ENCODE peak calls at places on chromosomes 2 and 18, in five cellular contexts. One of them, this sample, is unnamed.

GRCh38 chr2:217993817-217994459 is 8.9 kb downstream of the TNS1 start:
- DNase-seq in lower leg skin: no peak
- DNase-seq in fibroblast of mammary gland: peak
- DNase-seq in GM23338: peak
- DNase-seq in GM06990: peak
- DNase-seq in this sample: peak

GRCh38 chr2:137165968-137166367 is 400.6 kb downstream of the THSD7B start:
- DNase-seq in lower leg skin: peak
- DNase-seq in GM23338: no peak
- DNase-seq in GM06990: no peak
- DNase-seq in fibroblast of mammary gland: no peak
- DNase-seq in this sample: no peak

GRCh38 chr18:33372442-33372841 is 68.1 kb downstream of the CCDC178 start:
- DNase-seq in GM23338: no peak
- DNase-seq in GM06990: no peak
- DNase-seq in fibroblast of mammary gland: no peak
- DNase-seq in lower leg skin: no peak
- DNase-seq in this sample: no peak

GRCh38 chr2:42944744-42945415 is 152.5 kb upstream of the HAAO start:
- DNase-seq in GM23338: peak
- DNase-seq in GM06990: no peak
- DNase-seq in lower leg skin: no peak
- DNase-seq in fibroblast of mammary gland: peak
- DNase-seq in this sample: peak

GRCh38 chr2:183059561-183059960 is 19.0 kb upstream of the DUSP19 start:
- DNase-seq in GM23338: no peak
- DNase-seq in GM06990: no peak
- DNase-seq in lower leg skin: no peak
- DNase-seq in fibroblast of mammary gland: peak
- DNase-seq in this sample: peak

GRCh38 chr2:239950144-239950920 is 74.8 kb downstream of the NDUFA10 start:
- DNase-seq in GM23338: no peak
- DNase-seq in GM06990: no peak
- DNase-seq in lower leg skin: no peak
- DNase-seq in fibroblast of mammary gland: no peak
- DNase-seq in this sample: no peak

GRCh38 chr2:218780851-218781690 is 876 bp upstream of the CYP27A1 start:
- DNase-seq in GM23338: no peak
- DNase-seq in lower leg skin: no peak
- DNase-seq in GM06990: no peak
- DNase-seq in fibroblast of mammary gland: no peak
- DNase-seq in this sample: no peak

GRCh38 chr2:19687260-19687659 is 214.5 kb downstream of the TTC32 start:
- DNase-seq in GM06990: no peak
- DNase-seq in lower leg skin: no peak
- DNase-seq in GM23338: no peak
- DNase-seq in fibroblast of mammary gland: no peak
- DNase-seq in this sample: no peak

DNA sequence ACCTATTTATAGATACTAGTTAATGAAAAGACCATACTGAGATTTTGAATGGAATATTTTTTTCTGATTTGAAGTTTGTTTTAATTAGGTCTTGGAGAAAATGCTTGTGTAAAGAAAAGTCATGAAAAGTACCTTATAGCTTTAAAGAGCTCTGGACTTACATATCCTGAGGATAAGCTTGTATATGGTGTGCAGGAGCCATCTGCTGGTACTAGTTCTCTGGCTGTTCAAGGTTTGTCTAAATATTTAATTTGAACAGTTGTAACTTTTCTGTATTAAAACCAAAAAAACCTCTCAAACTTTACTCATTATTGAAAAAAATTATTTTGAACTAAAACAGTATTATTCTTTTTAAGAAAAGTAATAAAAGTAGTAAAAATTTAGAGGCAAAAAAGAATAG is 50.2 kb downstream of the UBR3 start:
- DNase-seq in lower leg skin: no peak
- DNase-seq in fibroblast of mammary gland: peak
- DNase-seq in GM06990: no peak
- DNase-seq in GM23338: no peak
- DNase-seq in this sample: peak
- TF ChIP-seq CTCF in lower leg skin: no peak
- TF ChIP-seq CTCF in fibroblast of mammary gland: peak
- TF ChIP-seq CTCF in GM06990: peak
- TF ChIP-seq CTCF in GM23338: peak
- TF ChIP-seq CTCF in this sample: peak

GRCh38 chr2:238847841-238848565 is at the start of gene TWIST2:
- DNase-seq in fibroblast of mammary gland: peak
- DNase-seq in GM23338: peak
- DNase-seq in lower leg skin: peak
- DNase-seq in GM06990: no peak
- DNase-seq in this sample: peak
- TF ChIP-seq CTCF in fibroblast of mammary gland: no peak
- TF ChIP-seq CTCF in GM23338: no peak
- TF ChIP-seq CTCF in lower leg skin: no peak
- TF ChIP-seq CTCF in GM06990: no peak
- TF ChIP-seq CTCF in this sample: peak

DNA sequence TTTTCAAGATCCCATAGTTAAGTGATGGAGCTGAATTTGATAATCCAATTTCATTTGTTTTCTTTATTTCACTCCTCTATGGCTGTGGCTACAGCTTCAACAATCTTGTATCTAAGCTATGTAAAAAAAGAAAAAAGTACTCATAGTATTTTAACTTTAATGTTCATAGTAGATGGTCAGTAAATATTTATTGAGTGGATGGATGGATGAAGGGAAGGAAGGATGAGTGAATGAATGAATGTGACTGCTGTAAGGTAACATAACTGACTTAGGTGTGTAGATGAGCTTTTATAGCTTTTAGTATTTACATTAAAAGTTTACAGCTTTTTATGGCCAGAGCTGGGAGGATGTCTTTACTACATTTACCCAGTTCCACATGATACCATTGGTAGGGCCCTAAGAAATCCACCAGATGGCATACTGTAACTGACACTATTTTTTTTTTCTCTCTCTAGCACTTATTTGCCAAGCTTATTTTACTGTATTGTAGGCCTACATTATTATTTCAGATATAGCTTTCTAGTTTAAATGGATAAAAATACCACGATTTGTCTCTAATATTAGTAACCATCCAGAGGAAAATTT is 13.4 kb upstream of the HRH4 start:
- DNase-seq in GM06990: no peak
- DNase-seq in GM23338: peak
- DNase-seq in fibroblast of mammary gland: peak
- DNase-seq in lower leg skin: no peak
- DNase-seq in this sample: no peak
- TF ChIP-seq CTCF in GM06990: no peak
- TF ChIP-seq CTCF in GM23338: peak
- TF ChIP-seq CTCF in fibroblast of mammary gland: peak
- TF ChIP-seq CTCF in lower leg skin: no peak
- TF ChIP-seq CTCF in this sample: peak

DNA sequence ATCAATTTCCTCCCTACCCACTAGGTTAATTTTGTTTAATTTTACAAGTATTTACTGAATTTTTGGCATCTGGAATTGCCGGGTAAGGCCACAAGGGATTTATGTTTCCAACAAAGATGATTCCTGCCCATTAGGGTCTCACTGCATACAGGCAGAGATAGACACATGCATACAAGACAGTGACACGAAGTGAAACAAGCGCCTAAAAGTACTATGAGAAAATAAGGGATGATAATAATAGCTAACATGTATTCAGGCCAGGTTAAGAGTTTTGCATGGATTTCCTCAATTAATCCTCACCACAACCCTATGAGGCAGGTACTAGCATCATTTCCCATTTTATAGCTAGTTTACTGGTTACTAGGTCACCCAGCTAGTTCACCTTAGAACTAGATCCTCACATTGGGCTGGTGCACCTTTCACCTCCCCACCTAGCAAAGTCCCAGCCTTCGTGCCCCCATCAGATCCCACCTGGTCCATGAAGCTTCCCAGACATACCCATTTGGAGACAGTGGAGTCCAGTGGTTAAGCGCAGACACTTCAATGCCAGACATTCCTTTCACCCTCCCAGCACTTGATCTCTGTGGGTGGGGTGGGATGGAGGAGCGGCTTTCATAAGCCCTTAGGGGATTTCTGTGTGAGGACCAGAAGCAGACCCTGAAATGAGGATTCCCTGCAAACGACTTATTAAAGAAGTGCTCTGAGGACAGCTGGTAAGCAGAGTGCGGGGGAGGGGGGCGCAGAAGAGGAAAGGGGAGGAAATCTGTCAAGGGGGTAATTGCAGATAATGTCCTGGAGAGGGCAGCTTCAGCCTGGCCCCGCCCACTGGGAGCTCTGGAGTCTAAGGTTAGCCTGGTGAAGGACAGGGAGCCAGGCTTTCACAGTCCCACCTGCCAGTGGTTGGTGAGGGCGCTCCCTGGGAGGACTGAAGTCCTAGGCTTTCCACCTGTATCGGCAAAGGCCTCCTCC is 5.8 kb upstream of the DGUOK start:
- DNase-seq in lower leg skin: no peak
- DNase-seq in GM23338: peak
- DNase-seq in fibroblast of mammary gland: no peak
- DNase-seq in GM06990: no peak
- DNase-seq in this sample: no peak
- TF ChIP-seq CTCF in lower leg skin: no peak
- TF ChIP-seq CTCF in GM23338: peak
- TF ChIP-seq CTCF in fibroblast of mammary gland: peak
- TF ChIP-seq CTCF in GM06990: peak
- TF ChIP-seq CTCF in this sample: peak

GRCh38 chr18:10439898-10440297 is 14.5 kb upstream of the APCDD1 start:
- DNase-seq in fibroblast of mammary gland: no peak
- DNase-seq in lower leg skin: no peak
- DNase-seq in GM23338: no peak
- DNase-seq in GM06990: no peak
- DNase-seq in this sample: no peak

GRCh38 chr18:10436160-10436559 is 18.3 kb upstream of the APCDD1 start:
- DNase-seq in fibroblast of mammary gland: no peak
- DNase-seq in GM06990: no peak
- DNase-seq in GM23338: no peak
- DNase-seq in lower leg skin: no peak
- DNase-seq in this sample: no peak

GRCh38 chr18:10440874-10441273 is 13.6 kb upstream of the APCDD1 start:
- DNase-seq in GM06990: no peak
- DNase-seq in fibroblast of mammary gland: no peak
- DNase-seq in lower leg skin: no peak
- DNase-seq in GM23338: no peak
- DNase-seq in this sample: no peak

GRCh38 chr18:10441472-10441871 is 13.0 kb upstream of the APCDD1 start:
- DNase-seq in GM06990: no peak
- DNase-seq in lower leg skin: no peak
- DNase-seq in GM23338: no peak
- DNase-seq in fibroblast of mammary gland: no peak
- DNase-seq in this sample: no peak

GRCh38 chr18:10437837-10438236 is 16.6 kb upstream of the APCDD1 start:
- DNase-seq in GM23338: no peak
- DNase-seq in lower leg skin: no peak
- DNase-seq in fibroblast of mammary gland: no peak
- DNase-seq in GM06990: no peak
- DNase-seq in this sample: no peak
- TF ChIP-seq CTCF in GM23338: no peak
- TF ChIP-seq CTCF in lower leg skin: no peak
- TF ChIP-seq CTCF in fibroblast of mammary gland: no peak
- TF ChIP-seq CTCF in GM06990: no peak
- TF ChIP-seq CTCF in this sample: no peak

GRCh38 chr2:72576861-72577260 is 249.0 kb downstream of the EXOC6B start:
- DNase-seq in lower leg skin: no peak
- DNase-seq in GM06990: no peak
- DNase-seq in GM23338: no peak
- DNase-seq in fibroblast of mammary gland: peak
- DNase-seq in this sample: peak

GRCh38 chr2:72583376-72583775 is 242.5 kb downstream of the EXOC6B start:
- DNase-seq in GM23338: no peak
- DNase-seq in fibroblast of mammary gland: no peak
- DNase-seq in lower leg skin: no peak
- DNase-seq in GM06990: no peak
- DNase-seq in this sample: peak

GRCh38 chr2:72576459-72576858 is 249.4 kb downstream of the EXOC6B start:
- DNase-seq in lower leg skin: no peak
- DNase-seq in GM23338: no peak
- DNase-seq in fibroblast of mammary gland: no peak
- DNase-seq in GM06990: no peak
- DNase-seq in this sample: peak

GRCh38 chr2:72579595-72580180 is 246.1 kb downstream of the EXOC6B start:
- DNase-seq in GM23338: peak
- DNase-seq in fibroblast of mammary gland: peak
- DNase-seq in GM06990: no peak
- DNase-seq in lower leg skin: no peak
- DNase-seq in this sample: peak

GRCh38 chr2:72581560-72582181 is 244.2 kb downstream of the EXOC6B start:
- DNase-seq in GM23338: peak
- DNase-seq in GM06990: no peak
- DNase-seq in lower leg skin: no peak
- DNase-seq in fibroblast of mammary gland: no peak
- DNase-seq in this sample: no peak
- TF ChIP-seq CTCF in GM23338: peak
- TF ChIP-seq CTCF in GM06990: no peak
- TF ChIP-seq CTCF in lower leg skin: no peak
- TF ChIP-seq CTCF in fibroblast of mammary gland: no peak
- TF ChIP-seq CTCF in this sample: no peak

DNA sequence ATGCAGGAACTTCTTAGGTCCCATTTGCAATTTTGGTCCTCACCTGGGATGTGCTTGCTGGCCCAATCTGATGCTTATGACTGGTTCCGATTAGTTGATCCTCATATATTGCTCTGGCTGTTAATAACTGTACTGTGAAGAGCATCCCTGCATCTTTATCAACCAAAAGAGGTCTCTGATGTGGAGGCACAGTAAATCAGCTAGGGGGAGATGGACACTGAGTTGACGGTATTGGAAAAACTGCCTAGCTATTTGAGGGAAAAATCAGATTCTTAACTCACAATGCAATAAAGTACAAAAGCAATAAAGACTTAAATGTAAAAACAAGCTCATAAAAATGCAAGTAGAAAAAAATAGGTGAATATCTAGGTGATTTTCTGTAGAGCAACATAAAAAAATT is 188.0 kb upstream of the TCF4 start:
- DNase-seq in GM23338: no peak
- DNase-seq in fibroblast of mammary gland: no peak
- DNase-seq in GM06990: no peak
- DNase-seq in lower leg skin: no peak
- DNase-seq in this sample: no peak
- TF ChIP-seq CTCF in GM23338: peak
- TF ChIP-seq CTCF in fibroblast of mammary gland: peak
- TF ChIP-seq CTCF in GM06990: no peak
- TF ChIP-seq CTCF in lower leg skin: no peak
- TF ChIP-seq CTCF in this sample: peak

DNA sequence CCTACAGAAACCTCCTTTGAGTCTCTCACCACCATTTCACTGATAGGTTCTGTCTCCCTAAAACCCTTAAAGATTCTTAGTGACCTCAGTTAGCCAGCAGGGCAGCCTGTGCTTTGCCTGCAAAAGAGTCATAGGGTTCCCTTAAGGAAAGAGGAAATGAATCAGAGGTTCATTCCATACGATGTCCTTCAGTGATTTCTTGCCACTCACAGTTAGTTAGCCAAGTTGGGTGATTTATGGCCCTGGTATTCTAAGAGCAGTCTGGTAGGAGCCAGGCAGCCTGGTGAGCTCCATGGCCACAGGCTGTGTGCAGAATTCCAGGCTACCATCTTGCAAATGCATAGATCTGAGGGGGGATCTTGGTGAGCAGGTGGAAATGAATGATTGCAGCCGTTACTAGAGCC is 18.7 kb upstream of the CCBE1 start:
- DNase-seq in lower leg skin: no peak
- DNase-seq in fibroblast of mammary gland: peak
- DNase-seq in GM06990: no peak
- DNase-seq in GM23338: no peak
- DNase-seq in this sample: peak
- TF ChIP-seq CTCF in lower leg skin: no peak
- TF ChIP-seq CTCF in fibroblast of mammary gland: peak
- TF ChIP-seq CTCF in GM06990: no peak
- TF ChIP-seq CTCF in GM23338: no peak
- TF ChIP-seq CTCF in this sample: peak